ENCODE peak calls at places on chromosome 6, in ten cellular contexts. B is adipocyte; N is mucosa of descending colon; O is stimulated activated CD4-positive, alpha-beta T cell treated with anti-CD3 and anti-CD28 coated beads, Interleukin-1b, Interleukin-23, amount 100 ng/mL, for 24 hours; H is stimulated activated CD8-positive, alpha-beta memory T cell treated with anti-CD3 and anti-CD28 coated beads, Interleukin-15, amount 100 ng/mL, for 24 hours; V is M059J; W is memory B cell; J is NCI-H2081; S is EL; L is epithelial cell of esophagus. G is an unnamed sample.

GRCh38 chr6:125798734-125799510 is 8.2 kb downstream of the NCOA7 start:
- DNase-seq in B (no peak), O (no peak), N (no peak), W (no peak), J (no peak), S (peak), L (peak), V (no peak), H (no peak), G (no peak)

GRCh38 chr6:25449774-25450173 is 170.6 kb downstream of the CARMIL1 start:
- DNase-seq in B (no peak), W (no peak), H (no peak), L (no peak), O (no peak), N (no peak), J (peak), S (no peak), V (peak), G (no peak)

GRCh38 chr6:16793828-16794412 is 32.7 kb upstream of the ATXN1 start:
- DNase-seq in H (no peak), J (no peak), B (no peak), V (no peak), L (no peak), S (no peak), W (no peak), N (no peak), O (no peak), G (no peak)

GRCh38 chr6:158758941-158759479 is 60.2 kb downstream of the EZR start:
- DNase-seq in S (no peak), H (no peak), W (no peak), V (no peak), B (no peak), O (no peak), N (no peak), J (peak), L (peak), G (no peak)

GRCh38 chr6:104705095-104705707 is 154.5 kb downstream of the HACE1 start:
- DNase-seq in N (no peak), O (no peak), J (no peak), B (no peak), W (no peak), L (peak), H (no peak), S (peak), V (peak), G (no peak)

GRCh38 chr6:157092736-157093135 is 230.6 kb downstream of the TMEM242 start:
- DNase-seq in B (no peak), V (no peak), S (no peak), W (no peak), O (no peak), N (no peak), J (no peak), H (no peak), L (no peak), G (no peak)

GRCh38 chr6:74964871-74965441 is 240.9 kb downstream of the COL12A1 start:
- DNase-seq in L (no peak), H (no peak), B (no peak), O (no peak), V (no peak), S (no peak), N (no peak), W (no peak), J (no peak), G (no peak)

GRCh38 chr6:28212510-28213212 is 12.4 kb upstream of the ZSCAN9 start:
- DNase-seq in O (peak), B (peak), L (peak), W (no peak), S (peak), N (peak), H (peak), V (peak), J (peak), G (no peak)

GRCh38 chr6:13076575-13076974 is 251.8 kb downstream of the TBC1D7 start:
- DNase-seq in B (no peak), S (no peak), J (no peak), O (no peak), V (no peak), W (no peak), L (no peak), H (no peak), N (no peak), G (no peak)

GRCh38 chr6:116982401-116982800 is 105.4 kb downstream of the RFX6 start:
- DNase-seq in S (no peak), L (no peak), B (no peak), H (no peak), N (no peak), O (no peak), V (no peak), W (no peak), J (no peak), G (no peak)

GRCh38 chr6:147127587-147127986 is 76.6 kb upstream of the STXBP5 start:
- DNase-seq in N (no peak), V (peak), H (no peak), B (no peak), L (no peak), O (no peak), J (no peak), W (no peak), S (peak), G (no peak)

GRCh38 chr6:142845143-142845571 is 99.8 kb downstream of the HIVEP2 start:
- DNase-seq in V (peak), N (no peak), L (peak), O (no peak), H (no peak), J (no peak), B (peak), W (no peak), S (peak), G (no peak)

GRCh38 chr6:77010931-77011542 is 452.3 kb downstream of the HTR1B start:
- DNase-seq in B (no peak), O (no peak), V (no peak), J (no peak), N (no peak), L (no peak), H (no peak), W (no peak), S (no peak), G (no peak)

GRCh38 chr6:24788031-24788665 is 10.6 kb downstream of the ARMH2 start:
- DNase-seq in V (no peak), L (peak), B (peak), N (no peak), W (no peak), S (peak), H (no peak), O (no peak), J (no peak), G (no peak)

GRCh38 chr6:44489912-44490604 is 102.6 kb downstream of the CDC5L start:
- DNase-seq in L (peak), H (no peak), S (peak), N (no peak), B (peak), O (no peak), W (no peak), J (no peak), V (peak), G (no peak)

GRCh38 chr6:102619585-102619984 is 1226.1 kb downstream of the GRIK2 start:
- DNase-seq in L (peak), V (no peak), O (no peak), B (peak), J (peak), N (no peak), H (no peak), W (no peak), S (peak), G (no peak)

GRCh38 chr6:105432797-105433196 is 29.9 kb upstream of the PREP start:
- DNase-seq in O (no peak), N (no peak), S (peak), H (no peak), W (no peak), B (peak), V (peak), L (peak), J (no peak), G (no peak)

GRCh38 chr6:97726378-97726777 is 443.4 kb upstream of the MMS22L start:
- DNase-seq in S (no peak), V (no peak), N (no peak), L (peak), O (no peak), W (no peak), J (no peak), H (no peak), B (no peak), G (no peak)

GRCh38 chr6:4435981-4436445 is 300.6 kb upstream of the ECI2 start:
- DNase-seq in B (no peak), J (no peak), O (no peak), V (no peak), L (peak), W (no peak), N (no peak), H (no peak), S (no peak), G (no peak)

GRCh38 chr6:26271640-26272090 is 93.3 kb upstream of the BTN3A2 start:
- DNase-seq in S (no peak), W (no peak), L (no peak), H (no peak), J (no peak), V (no peak), N (no peak), B (no peak), O (no peak), G (no peak)

GRCh38 chr6:117483004-117483644 is 650 bp downstream of the DCBLD1 start:
- DNase-seq in J (peak), W (peak), S (peak), O (no peak), L (peak), V (peak), N (peak), H (no peak), B (peak), G (no peak)

GRCh38 chr6:96468681-96469224 is 52.9 kb upstream of the UFL1 start:
- DNase-seq in N (no peak), W (no peak), J (peak), O (no peak), L (peak), S (no peak), B (peak), H (no peak), V (no peak), G (no peak)

GRCh38 chr6:41678511-41679084 is 40.3 kb downstream of the MDFI start:
- DNase-seq in N (no peak), J (no peak), O (no peak), S (no peak), H (no peak), W (no peak), V (no peak), B (no peak), L (no peak), G (no peak)

GRCh38 chr6:21071783-21072468 is 521.6 kb upstream of the SOX4 start:
- DNase-seq in S (no peak), O (no peak), J (no peak), V (no peak), L (no peak), W (no peak), H (no peak), B (no peak), N (no peak), G (no peak)

GRCh38 chr6:127349980-127350379 is 6.6 kb upstream of the ECHDC1 start:
- DNase-seq in S (no peak), L (no peak), B (no peak), O (no peak), W (no peak), V (no peak), J (no peak), N (no peak), H (no peak), G (no peak)

GRCh38 chr6:122660296-122660695 is 50.1 kb downstream of the PKIB start:
- DNase-seq in L (no peak), S (no peak), J (no peak), O (no peak), W (no peak), V (no peak), H (no peak), N (no peak), B (no peak), G (no peak)

GRCh38 chr6:101683884-101684283 is 290.4 kb downstream of the GRIK2 start:
- DNase-seq in B (no peak), N (no peak), W (no peak), H (no peak), J (no peak), S (no peak), V (no peak), O (no peak), L (no peak), G (no peak)

GRCh38 chr6:105492706-105493673 is 90.1 kb upstream of the PREP start:
- DNase-seq in J (no peak), O (no peak), V (no peak), L (peak), W (no peak), B (no peak), S (no peak), N (no peak), H (no peak), G (no peak)

GRCh38 chr6:46914279-46914810 is 7.4 kb downstream of the ADGRF5 start:
- DNase-seq in V (peak), W (no peak), N (no peak), B (no peak), L (no peak), S (no peak), O (no peak), H (no peak), J (no peak), G (no peak)

GRCh38 chr6:73514746-73515110 is 6.1 kb downstream of the EEF1A1 start:
- DNase-seq in J (no peak), S (no peak), B (no peak), W (no peak), V (no peak), N (no peak), L (no peak), O (no peak), H (no peak), G (no peak)

GRCh38 chr6:18280084-18280483 is 15.8 kb upstream of the DEK start:
- DNase-seq in N (no peak), B (peak), W (no peak), H (no peak), O (no peak), L (peak), S (no peak), J (no peak), V (peak), G (no peak)

GRCh38 chr6:86276056-86276455 is 633.4 kb upstream of the SYNCRIP start:
- DNase-seq in S (no peak), J (no peak), H (no peak), W (no peak), L (no peak), V (no peak), B (no peak), O (no peak), N (no peak), G (no peak)

GRCh38 chr6:35300848-35301247 is 3.2 kb downstream of the DEF6 start:
- DNase-seq in O (no peak), H (no peak), W (no peak), L (no peak), J (no peak), N (no peak), S (no peak), B (no peak), V (no peak), G (no peak)

GRCh38 chr6:169956580-169956979 is 205.2 kb downstream of the ERMARD start:
- DNase-seq in S (no peak), V (no peak), H (no peak), L (no peak), N (no peak), J (no peak), O (no peak), B (no peak), W (no peak), G (no peak)

GRCh38 chr6:38248500-38249234 is 391.1 kb downstream of the BTBD9 start:
- DNase-seq in W (no peak), N (no peak), O (no peak), B (no peak), V (peak), H (no peak), J (no peak), L (peak), S (peak), G (no peak)

GRCh38 chr6:132190815-132191175 is 210.5 kb downstream of the MOXD1 start:
- DNase-seq in H (no peak), B (peak), V (peak), N (no peak), J (no peak), O (no peak), W (no peak), L (no peak), S (peak), G (no peak)

G was measured in D721Med.